ENCODE peak calls at places on chromosomes 1 and 21, in seven cellular contexts. One of them, this sample, is unnamed.

GRCh38 chr1:47794530-47794929 is 202.7 kb downstream of the TRABD2B start:
- DNase-seq in IMR-90: no peak
- DNase-seq in mesendoderm: no peak
- DNase-seq in H9: no peak
- DNase-seq in trophoblast cell: no peak
- DNase-seq in H1: no peak
- DNase-seq in mesenchymal stem cell: no peak
- DNase-seq in this sample: no peak

GRCh38 chr1:215032911-215033310 is 49.6 kb upstream of the KCNK2 start:
- DNase-seq in IMR-90: no peak
- DNase-seq in mesendoderm: no peak
- DNase-seq in H9: no peak
- DNase-seq in trophoblast cell: no peak
- DNase-seq in H1: no peak
- DNase-seq in mesenchymal stem cell: no peak
- DNase-seq in this sample: no peak

GRCh38 chr1:70411360-70411844 is 334 bp downstream of the CTH start:
- DNase-seq in IMR-90: peak; percentile 39
- DNase-seq in mesendoderm: no peak
- DNase-seq in H9: no peak
- DNase-seq in trophoblast cell: peak; percentile 1
- DNase-seq in H1: no peak
- DNase-seq in mesenchymal stem cell: no peak
- DNase-seq in this sample: no peak

GRCh38 chr1:41486053-41486891 is 1.8 kb upstream of the EDN2 start:
- DNase-seq in IMR-90: peak; percentile 59
- DNase-seq in mesendoderm: peak; percentile 95
- DNase-seq in H9: no peak
- DNase-seq in trophoblast cell: peak; percentile 84
- DNase-seq in H1: peak; percentile 60
- DNase-seq in mesenchymal stem cell: peak; percentile 53
- DNase-seq in this sample: peak; percentile 72

GRCh38 chr21:42547001-42547905 is 33.6 kb downstream of the SLC37A1 start:
- DNase-seq in IMR-90: no peak
- DNase-seq in mesendoderm: no peak
- DNase-seq in H9: no peak
- DNase-seq in trophoblast cell: no peak
- DNase-seq in H1: no peak
- DNase-seq in mesenchymal stem cell: no peak
- DNase-seq in this sample: no peak

GRCh38 chr21:15224346-15225086 is 159.7 kb upstream of the NRIP1 start:
- DNase-seq in IMR-90: peak; percentile 86
- DNase-seq in mesendoderm: no peak
- DNase-seq in H9: no peak
- DNase-seq in trophoblast cell: peak; percentile 6
- DNase-seq in H1: no peak
- DNase-seq in mesenchymal stem cell: peak; percentile 77
- DNase-seq in this sample: no peak

GRCh38 chr1:214270097-214270635 is 10.8 kb upstream of the SMYD2 start:
- DNase-seq in IMR-90: no peak
- DNase-seq in mesendoderm: no peak
- DNase-seq in H9: no peak
- DNase-seq in trophoblast cell: peak; percentile 14
- DNase-seq in H1: no peak
- DNase-seq in mesenchymal stem cell: no peak
- DNase-seq in this sample: no peak

GRCh38 chr1:68231627-68232303 is 558 bp downstream of the WLS start:
- DNase-seq in IMR-90: peak; percentile 77
- DNase-seq in mesendoderm: peak; percentile 72
- DNase-seq in H9: peak; percentile 41
- DNase-seq in trophoblast cell: no peak
- DNase-seq in H1: no peak
- DNase-seq in mesenchymal stem cell: peak; percentile 86
- DNase-seq in this sample: no peak

GRCh38 chr1:31712625-31713024 is 8.8 kb upstream of the COL16A1 start:
- DNase-seq in IMR-90: peak; percentile 86
- DNase-seq in mesendoderm: peak; percentile 84
- DNase-seq in H9: no peak
- DNase-seq in trophoblast cell: peak; percentile 38
- DNase-seq in H1: no peak
- DNase-seq in mesenchymal stem cell: peak; percentile 87
- DNase-seq in this sample: no peak

GRCh38 chr1:232322162-232322734 is 307.7 kb downstream of the SIPA1L2 start:
- DNase-seq in IMR-90: no peak
- DNase-seq in mesendoderm: no peak
- DNase-seq in H9: no peak
- DNase-seq in trophoblast cell: no peak
- DNase-seq in H1: no peak
- DNase-seq in mesenchymal stem cell: no peak
- DNase-seq in this sample: no peak

GRCh38 chr1:219788091-219788490 is 140.3 kb downstream of the SLC30A10 start:
- DNase-seq in IMR-90: peak; percentile 72
- DNase-seq in mesendoderm: no peak
- DNase-seq in H9: no peak
- DNase-seq in trophoblast cell: no peak
- DNase-seq in H1: no peak
- DNase-seq in mesenchymal stem cell: peak; percentile 47
- DNase-seq in this sample: no peak

GRCh38 chr1:21932127-21932526 is 5.0 kb downstream of the HSPG2 start:
- DNase-seq in IMR-90: peak; percentile 86
- DNase-seq in mesendoderm: no peak
- DNase-seq in H9: no peak
- DNase-seq in trophoblast cell: no peak
- DNase-seq in H1: no peak
- DNase-seq in mesenchymal stem cell: peak; percentile 90
- DNase-seq in this sample: no peak

GRCh38 chr1:240831191-240831631 is 219.3 kb upstream of the GREM2 start:
- DNase-seq in IMR-90: peak; percentile 53
- DNase-seq in mesendoderm: no peak
- DNase-seq in H9: no peak
- DNase-seq in trophoblast cell: peak; percentile 12
- DNase-seq in H1: no peak
- DNase-seq in mesenchymal stem cell: peak; percentile 51
- DNase-seq in this sample: no peak

GRCh38 chr1:17163789-17164666 is 40.9 kb upstream of the PADI1 start:
- DNase-seq in IMR-90: no peak
- DNase-seq in mesendoderm: no peak
- DNase-seq in H9: no peak
- DNase-seq in trophoblast cell: peak; percentile 23
- DNase-seq in H1: no peak
- DNase-seq in mesenchymal stem cell: no peak
- DNase-seq in this sample: no peak

GRCh38 chr21:20739421-20739820 is 258.8 kb upstream of the NCAM2 start:
- DNase-seq in IMR-90: no peak
- DNase-seq in mesendoderm: peak; percentile 77
- DNase-seq in H9: peak; percentile 43
- DNase-seq in trophoblast cell: no peak
- DNase-seq in H1: no peak
- DNase-seq in mesenchymal stem cell: no peak
- DNase-seq in this sample: no peak

GRCh38 chr1:15515026-15515663 is 8.9 kb downstream of the CASP9 start:
- DNase-seq in IMR-90: no peak
- DNase-seq in mesendoderm: no peak
- DNase-seq in H9: no peak
- DNase-seq in trophoblast cell: no peak
- DNase-seq in H1: no peak
- DNase-seq in mesenchymal stem cell: peak; percentile 16
- DNase-seq in this sample: no peak

GRCh38 chr1:79325705-79326104 is 319.2 kb upstream of the ADGRL4 start:
- DNase-seq in IMR-90: peak; percentile 1
- DNase-seq in mesendoderm: no peak
- DNase-seq in H9: no peak
- DNase-seq in trophoblast cell: no peak
- DNase-seq in H1: no peak
- DNase-seq in mesenchymal stem cell: peak; percentile 7
- DNase-seq in this sample: no peak

GRCh38 chr1:85465099-85465790 is at the start of gene DDAH1:
- DNase-seq in IMR-90: peak; percentile 65
- DNase-seq in mesendoderm: peak; percentile 70
- DNase-seq in H9: peak; percentile 74
- DNase-seq in trophoblast cell: peak; percentile 3
- DNase-seq in H1: peak; percentile 9
- DNase-seq in mesenchymal stem cell: peak; percentile 73
- DNase-seq in this sample: no peak

GRCh38 chr1:200670215-200671118 is 760 bp upstream of the DDX59 start:
- DNase-seq in IMR-90: peak; percentile 65
- DNase-seq in mesendoderm: peak; percentile 80
- DNase-seq in H9: no peak
- DNase-seq in trophoblast cell: peak; percentile 41
- DNase-seq in H1: no peak
- DNase-seq in mesenchymal stem cell: no peak
- DNase-seq in this sample: no peak

GRCh38 chr1:176466514-176466913 is 3.5 kb downstream of the PAPPA2 start:
- DNase-seq in IMR-90: no peak
- DNase-seq in mesendoderm: peak; percentile 74
- DNase-seq in H9: peak; percentile 46
- DNase-seq in trophoblast cell: peak; percentile 54
- DNase-seq in H1: peak; percentile 19
- DNase-seq in mesenchymal stem cell: no peak
- DNase-seq in this sample: no peak

GRCh38 chr1:5966543-5967205 is 25.6 kb downstream of the NPHP4 start:
- DNase-seq in IMR-90: no peak
- DNase-seq in mesendoderm: peak; percentile 14
- DNase-seq in H9: no peak
- DNase-seq in trophoblast cell: no peak
- DNase-seq in H1: no peak
- DNase-seq in mesenchymal stem cell: no peak
- DNase-seq in this sample: no peak

GRCh38 chr21:42308914-42309752 is 6.1 kb downstream of the TFF3 start:
- DNase-seq in IMR-90: no peak
- DNase-seq in mesendoderm: peak; percentile 44
- DNase-seq in H9: no peak
- DNase-seq in trophoblast cell: no peak
- DNase-seq in H1: no peak
- DNase-seq in mesenchymal stem cell: no peak
- DNase-seq in this sample: no peak

GRCh38 chr1:235270625-235271024 is 57.4 kb downstream of the ARID4B start:
- DNase-seq in IMR-90: peak; percentile 45
- DNase-seq in mesendoderm: peak; percentile 47
- DNase-seq in H9: no peak
- DNase-seq in trophoblast cell: no peak
- DNase-seq in H1: no peak
- DNase-seq in mesenchymal stem cell: peak; percentile 47
- DNase-seq in this sample: no peak

GRCh38 chr1:203219934-203220333 is 9.5 kb downstream of the CHIT1 start:
- DNase-seq in IMR-90: no peak
- DNase-seq in mesendoderm: peak; percentile 39
- DNase-seq in H9: peak; percentile 35
- DNase-seq in trophoblast cell: no peak
- DNase-seq in H1: no peak
- DNase-seq in mesenchymal stem cell: no peak
- DNase-seq in this sample: peak; percentile 29
- H3K4ac ChIP-seq in IMR-90: no peak overlapping the region
- H3K4ac ChIP-seq in mesendoderm: no peak overlapping the region
- H3K4ac ChIP-seq in H9: no peak overlapping the region
- H3K4ac ChIP-seq in trophoblast cell: no peak overlapping the region
- H3K4ac ChIP-seq in H1: no peak overlapping the region
- H3K4ac ChIP-seq in mesenchymal stem cell: no peak overlapping the region
- H3K4ac ChIP-seq in this sample: no peak overlapping the region

DNA sequence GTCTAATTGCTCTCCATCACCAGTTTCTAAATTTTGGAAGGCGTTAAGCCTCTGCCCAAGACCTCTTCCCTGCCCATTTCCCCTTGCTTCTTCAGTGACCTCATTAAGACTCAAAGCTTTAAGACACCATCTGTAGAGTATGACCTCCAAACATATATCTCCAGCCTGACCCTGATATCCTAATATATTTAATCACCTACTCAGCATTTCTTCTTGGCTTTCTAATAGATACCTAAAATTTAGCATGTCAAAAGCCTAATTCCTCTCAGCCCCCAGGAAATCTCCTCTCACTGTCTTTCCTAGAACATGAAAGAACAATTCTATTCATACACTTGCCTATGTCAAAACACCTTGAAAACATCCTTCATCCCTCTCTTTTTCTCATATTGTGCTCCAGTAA is 235.5 kb upstream of the HOOK1 start:
- DNase-seq in IMR-90: no peak
- DNase-seq in mesendoderm: no peak
- DNase-seq in H9: no peak
- DNase-seq in trophoblast cell: no peak
- DNase-seq in H1: no peak
- DNase-seq in mesenchymal stem cell: no peak
- DNase-seq in this sample: no peak
- H3K9ac ChIP-seq in IMR-90: no peak overlapping the region
- H3K9ac ChIP-seq in mesendoderm: no peak overlapping the region
- H3K9ac ChIP-seq in H9: no peak overlapping the region
- H3K9ac ChIP-seq in trophoblast cell: no peak overlapping the region
- H3K9ac ChIP-seq in H1: no peak overlapping the region
- H3K9ac ChIP-seq in mesenchymal stem cell: no peak overlapping the region
- H3K9ac ChIP-seq in this sample: no peak overlapping the region

GRCh38 chr1:37807220-37807554 is 403 bp upstream of the C1orf122 start:
- DNase-seq in IMR-90: no peak
- DNase-seq in mesendoderm: no peak
- DNase-seq in H9: no peak
- DNase-seq in trophoblast cell: no peak
- DNase-seq in H1: no peak
- DNase-seq in mesenchymal stem cell: no peak
- DNase-seq in this sample: no peak
- H3K4ac ChIP-seq in IMR-90: peak overlapping the region; percentile 74
- H3K4ac ChIP-seq in mesendoderm: no peak overlapping the region
- H3K4ac ChIP-seq in H9: no peak overlapping the region
- H3K4ac ChIP-seq in trophoblast cell: peak overlapping the region; percentile 71
- H3K4ac ChIP-seq in H1: no peak overlapping the region
- H3K4ac ChIP-seq in mesenchymal stem cell: no peak overlapping the region
- H3K4ac ChIP-seq in this sample: no peak overlapping the region

DNA sequence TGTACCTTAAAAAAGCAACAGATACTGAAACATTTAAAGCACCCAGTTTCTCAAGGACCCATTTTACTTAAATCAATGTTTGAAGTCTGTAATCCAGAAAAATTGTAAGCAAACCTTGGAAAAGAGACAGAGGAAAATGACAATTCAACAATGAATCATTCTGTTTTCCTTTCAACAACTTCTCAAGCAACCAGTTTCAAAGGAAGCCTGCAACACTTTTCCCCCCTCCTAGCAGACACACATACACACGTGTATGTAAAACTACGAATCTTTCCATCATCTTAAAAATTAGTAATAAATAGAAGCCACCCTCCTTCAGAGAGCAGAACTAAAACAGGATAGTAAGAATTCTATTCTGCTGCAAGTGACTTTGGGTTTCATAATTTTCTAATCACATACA is 1.1 kb downstream of the RERE start:
- DNase-seq in IMR-90: peak; percentile 53
- DNase-seq in mesendoderm: peak; percentile 15
- DNase-seq in H9: no peak
- DNase-seq in trophoblast cell: no peak
- DNase-seq in H1: no peak
- DNase-seq in mesenchymal stem cell: peak; percentile 46
- DNase-seq in this sample: no peak
- H3K9ac ChIP-seq in IMR-90: peak overlapping the region; percentile 92
- H3K9ac ChIP-seq in mesendoderm: peak overlapping the region; percentile 98
- H3K9ac ChIP-seq in H9: peak overlapping the region; percentile 81
- H3K9ac ChIP-seq in trophoblast cell: no peak overlapping the region
- H3K9ac ChIP-seq in H1: no peak overlapping the region
- H3K9ac ChIP-seq in mesenchymal stem cell: peak overlapping the region; percentile 97
- H3K9ac ChIP-seq in this sample: no peak overlapping the region

DNA sequence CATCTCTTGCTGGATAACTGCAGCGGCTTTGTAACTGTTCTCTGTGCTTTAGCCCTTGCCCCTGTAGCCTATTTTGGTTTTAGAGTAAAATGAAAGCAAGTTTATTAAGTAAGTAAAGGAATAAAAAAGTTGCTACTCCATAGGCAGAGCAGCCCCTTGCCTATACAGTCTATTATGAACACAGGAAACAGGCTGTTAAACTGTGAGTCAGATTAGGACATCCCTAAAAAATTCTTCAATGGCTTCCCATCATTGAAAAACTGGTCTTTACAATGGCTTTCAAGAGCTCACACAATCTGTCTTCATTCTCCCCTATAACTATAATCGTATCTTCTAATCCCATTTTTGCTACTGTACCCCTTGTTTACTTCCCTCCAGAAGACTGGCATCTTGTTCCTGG is 43.0 kb downstream of the ATG4C start:
- DNase-seq in IMR-90: peak; percentile 5
- DNase-seq in mesendoderm: no peak
- DNase-seq in H9: no peak
- DNase-seq in trophoblast cell: no peak
- DNase-seq in H1: no peak
- DNase-seq in mesenchymal stem cell: no peak
- DNase-seq in this sample: no peak
- H3K4ac ChIP-seq in IMR-90: no peak overlapping the region
- H3K4ac ChIP-seq in mesendoderm: no peak overlapping the region
- H3K4ac ChIP-seq in H9: no peak overlapping the region
- H3K4ac ChIP-seq in trophoblast cell: no peak overlapping the region
- H3K4ac ChIP-seq in H1: no peak overlapping the region
- H3K4ac ChIP-seq in mesenchymal stem cell: no peak overlapping the region
- H3K4ac ChIP-seq in this sample: no peak overlapping the region

This sample was measured in neuronal stem cell.